ENCODE peak calls at places on chromosomes 5 and 9, in six cellular contexts. Q, J, Y, B, X and D are unnamed samples.

GRCh38 chr5:38551020-38552017 is 5.1 kb downstream of the LIFR start:
- DNase-seq in Q (no peak), J (no peak), Y (peak), B (no peak), X (peak), D (no peak)

GRCh38 chr5:35131723-35132122 is 84.0 kb upstream of the AGXT2 start:
- DNase-seq in Q (no peak), J (no peak), Y (no peak), B (no peak), X (no peak), D (no peak)

GRCh38 chr9:126885089-126885753 is 24.8 kb downstream of the ZBTB34 start:
- DNase-seq in Q (no peak), J (no peak), Y (no peak), B (no peak), X (peak), D (no peak)

GRCh38 chr9:133968428-133968827 is 23.7 kb downstream of the VAV2 start:
- DNase-seq in Q (peak), J (no peak), Y (no peak), B (no peak), X (no peak), D (peak)

GRCh38 chr5:35274839-35275509 is 44.7 kb upstream of the PRLR start:
- DNase-seq in Q (no peak), J (no peak), Y (no peak), B (no peak), X (no peak), D (no peak)

GRCh38 chr5:3835817-3836216 is 240.2 kb downstream of the IRX1 start:
- DNase-seq in Q (no peak), J (no peak), Y (no peak), B (no peak), X (no peak), D (no peak)

GRCh38 chr5:34571380-34572041 is 84.6 kb upstream of the RAI14 start:
- DNase-seq in Q (no peak), J (no peak), Y (no peak), B (no peak), X (peak), D (no peak)

GRCh38 chr5:127696688-127697087 is 6.5 kb upstream of the CCDC192 start:
- DNase-seq in Q (no peak), J (no peak), Y (no peak), B (no peak), X (peak), D (no peak)

GRCh38 chr5:36720688-36721087 is 114.3 kb downstream of the SLC1A3 start:
- DNase-seq in Q (no peak), J (no peak), Y (no peak), B (no peak), X (no peak), D (no peak)

GRCh38 chr9:84000186-84000585 is 19.6 kb downstream of the RMI1 start:
- DNase-seq in Q (no peak), J (no peak), Y (no peak), B (no peak), X (peak), D (no peak)

GRCh38 chr9:88998911-88999310 is 7.6 kb downstream of the S1PR3 start:
- DNase-seq in Q (peak), J (no peak), Y (no peak), B (no peak), X (peak), D (peak)

GRCh38 chr9:134558124-134558805 is 83.3 kb upstream of the COL5A1 start:
- DNase-seq in Q (peak), J (no peak), Y (no peak), B (no peak), X (no peak), D (peak)

GRCh38 chr9:38319496-38320173 is 72.9 kb upstream of the ALDH1B1 start:
- DNase-seq in Q (no peak), J (no peak), Y (no peak), B (no peak), X (no peak), D (no peak)

GRCh38 chr5:147858520-147858919 is 20.0 kb upstream of the SCGB3A2 start:
- DNase-seq in Q (no peak), J (no peak), Y (no peak), B (no peak), X (no peak), D (no peak)

GRCh38 chr5:181189363-181189961 is 15.5 kb downstream of the TRIM7 start:
- DNase-seq in Q (no peak), J (no peak), Y (no peak), B (peak), X (peak), D (peak)

GRCh38 chr5:113031132-113031531 is 54.5 kb downstream of the DCP2 start:
- DNase-seq in Q (no peak), J (no peak), Y (no peak), B (no peak), X (no peak), D (no peak)

GRCh38 chr5:32642276-32643002 is 57.1 kb downstream of the SUB1 start:
- DNase-seq in Q (no peak), J (no peak), Y (no peak), B (no peak), X (peak), D (no peak)

GRCh38 chr5:6676702-6677101 is 36.5 kb upstream of the TENT4A start:
- DNase-seq in Q (no peak), J (no peak), Y (no peak), B (no peak), X (no peak), D (no peak)

GRCh38 chr9:91809581-91810285 is 140.3 kb downstream of the ROR2 start:
- DNase-seq in Q (peak), J (no peak), Y (no peak), B (no peak), X (peak), D (no peak)

GRCh38 chr5:80722916-80723315 is 68.1 kb upstream of the DHFR start:
- DNase-seq in Q (no peak), J (no peak), Y (no peak), B (no peak), X (no peak), D (no peak)

GRCh38 chr5:24621809-24622208 is 23.0 kb downstream of the CDH10 start:
- DNase-seq in Q (no peak), J (no peak), Y (no peak), B (no peak), X (no peak), D (no peak)

GRCh38 chr5:71576241-71576640 is 10.9 kb upstream of the MCCC2 start:
- DNase-seq in Q (no peak), J (no peak), Y (no peak), B (no peak), X (no peak), D (no peak)

GRCh38 chr5:77751328-77752023 is 24.7 kb downstream of the TBCA start:
- DNase-seq in Q (no peak), J (peak), Y (no peak), B (no peak), X (no peak), D (no peak)

GRCh38 chr5:103375863-103376591 is 117.5 kb downstream of the MACIR start:
- DNase-seq in Q (no peak), J (no peak), Y (no peak), B (no peak), X (no peak), D (no peak)

GRCh38 chr9:128498911-128499310 is 5.6 kb upstream of the GLE1 start:
- DNase-seq in Q (no peak), J (no peak), Y (no peak), B (no peak), X (no peak), D (no peak)

GRCh38 chr9:80204054-80204453 is 632.3 kb downstream of the TLE4 start:
- DNase-seq in Q (no peak), J (no peak), Y (no peak), B (no peak), X (peak), D (no peak)

GRCh38 chr9:79670269-79670961 is 98.7 kb downstream of the TLE4 start:
- DNase-seq in Q (no peak), J (no peak), Y (no peak), B (no peak), X (peak), D (no peak)

GRCh38 chr5:88786217-88786560 is 96.8 kb downstream of the MEF2C start:
- DNase-seq in Q (no peak), J (no peak), Y (no peak), B (no peak), X (no peak), D (no peak)

GRCh38 chr9:37958154-37958553 is 54.2 kb upstream of the SLC25A51 start:
- DNase-seq in Q (no peak), J (no peak), Y (no peak), B (no peak), X (no peak), D (no peak)

GRCh38 chr5:80937591-80937990 is 22.6 kb upstream of the RASGRF2 start:
- DNase-seq in Q (no peak), J (no peak), Y (no peak), B (no peak), X (no peak), D (no peak)